ENCODE peak calls at places on chromosome 3, in six cellular contexts. I is pancreas; Z is effector memory CD4-positive, alpha-beta T cell; C is GM23248; A is NCI-H1436; E is activated CD8-positive, alpha-beta T cell treated with anti-CD3 and anti-CD28 coated beads for 36 hours. N is an unnamed sample.

GRCh38 chr3:157231071-157231470 is 71.1 kb upstream of the CCNL1 start:
- DNase-seq in C (peak), E (no peak), A (no peak), I (no peak), Z (no peak), N (no peak)

GRCh38 chr3:144923051-144923450 is 951.4 kb downstream of the DIPK2A start:
- DNase-seq in C (no peak), E (no peak), Z (no peak), A (no peak), I (no peak), N (no peak)

GRCh38 chr3:194177156-194177555 is 41.2 kb downstream of the HES1 start:
- DNase-seq in Z (no peak), I (no peak), E (no peak), A (no peak), C (no peak), N (no peak)

GRCh38 chr3:185254799-185255198 is 950 bp upstream of the EHHADH start:
- DNase-seq in Z (no peak), I (no peak), E (peak), A (no peak), C (no peak), N (no peak)

GRCh38 chr3:150106752-150107428 is 136.2 kb upstream of the PFN2 start:
- DNase-seq in C (peak), A (no peak), I (no peak), Z (no peak), E (no peak), N (no peak)

GRCh38 chr3:116423945-116424344 is 21.3 kb downstream of the LSAMP start:
- DNase-seq in A (no peak), Z (no peak), C (peak), I (no peak), E (no peak), N (no peak)

GRCh38 chr3:99972380-99973104 is 141.8 kb downstream of the FILIP1L start:
- DNase-seq in I (no peak), C (no peak), A (no peak), Z (no peak), E (no peak), N (no peak)

GRCh38 chr3:130850044-130850797 is 43.7 kb upstream of the ATP2C1 start:
- DNase-seq in E (peak), A (peak), Z (peak), C (peak), I (peak), N (no peak)

GRCh38 chr3:25088284-25088683 is 339.8 kb upstream of the RARB start:
- DNase-seq in A (no peak), I (no peak), E (no peak), Z (no peak), C (no peak), N (no peak)

GRCh38 chr3:43317461-43318316 is 31.3 kb downstream of the SNRK start:
- DNase-seq in Z (no peak), E (no peak), I (no peak), C (no peak), A (no peak), N (no peak)

GRCh38 chr3:52202384-52203077 is 4.6 kb downstream of the ALAS1 start:
- DNase-seq in C (no peak), A (no peak), I (no peak), E (no peak), Z (no peak), N (no peak)

GRCh38 chr3:195774917-195775316 is 36.8 kb downstream of the MUC4 start:
- DNase-seq in E (peak), I (no peak), C (peak), A (peak), Z (no peak), N (peak)

GRCh38 chr3:73055583-73056364 is 5.7 kb upstream of the EBLN2 start:
- DNase-seq in A (no peak), C (peak), I (no peak), E (no peak), Z (no peak), N (no peak)